ENCODE peak calls at places on chromosome 12, in ten cellular contexts. One of them, this sample, is unnamed. For H3K4me1, the result is how much of the 10 kb centered on the place peaks cover.

GRCh38 chr12:95258146-95258545 is 40.5 kb downstream of the VEZT start:
- DNase-seq in lower lobe of right lung: no peak
- DNase-seq in fibroblast of lung: no peak
- DNase-seq in right lobe of liver: no peak
- DNase-seq in pancreas: no peak
- DNase-seq in H1: no peak
- DNase-seq in CD8-positive, alpha-beta T cell: no peak
- DNase-seq in A549: no peak
- DNase-seq in GM12878: no peak
- DNase-seq in stomach: no peak
- DNase-seq in this sample: no peak

GRCh38 chr12:12946686-12947355 is 5.1 kb downstream of the GPRC5D start:
- DNase-seq in lower lobe of right lung: no peak
- DNase-seq in fibroblast of lung: no peak
- DNase-seq in right lobe of liver: no peak
- DNase-seq in pancreas: no peak
- DNase-seq in H1: no peak
- DNase-seq in CD8-positive, alpha-beta T cell: no peak
- DNase-seq in A549: no peak
- DNase-seq in GM12878: no peak
- DNase-seq in stomach: no peak
- DNase-seq in this sample: no peak

GRCh38 chr12:116053479-116054195 is 223.9 kb downstream of the MED13L start:
- DNase-seq in lower lobe of right lung: no peak
- DNase-seq in fibroblast of lung: peak
- DNase-seq in right lobe of liver: peak
- DNase-seq in pancreas: no peak
- DNase-seq in H1: no peak
- DNase-seq in CD8-positive, alpha-beta T cell: no peak
- DNase-seq in A549: no peak
- DNase-seq in GM12878: no peak
- DNase-seq in stomach: no peak
- DNase-seq in this sample: peak

GRCh38 chr12:39620664-39621658 is 1.4 kb upstream of the ABCD2 start:
- DNase-seq in lower lobe of right lung: no peak
- DNase-seq in fibroblast of lung: peak
- DNase-seq in right lobe of liver: no peak
- DNase-seq in pancreas: no peak
- DNase-seq in H1: no peak
- DNase-seq in CD8-positive, alpha-beta T cell: peak
- DNase-seq in A549: no peak
- DNase-seq in GM12878: peak
- DNase-seq in stomach: no peak
- DNase-seq in this sample: no peak

GRCh38 chr12:131280426-131280825 is 326.7 kb downstream of the ADGRD1 start:
- DNase-seq in lower lobe of right lung: no peak
- DNase-seq in fibroblast of lung: no peak
- DNase-seq in right lobe of liver: no peak
- DNase-seq in pancreas: no peak
- DNase-seq in H1: no peak
- DNase-seq in CD8-positive, alpha-beta T cell: no peak
- DNase-seq in A549: no peak
- DNase-seq in GM12878: no peak
- DNase-seq in stomach: peak
- DNase-seq in this sample: peak

GRCh38 chr12:14694145-14694544 is 2.3 kb downstream of the GUCY2C start:
- DNase-seq in lower lobe of right lung: no peak
- DNase-seq in fibroblast of lung: no peak
- DNase-seq in right lobe of liver: no peak
- DNase-seq in pancreas: no peak
- DNase-seq in H1: no peak
- DNase-seq in CD8-positive, alpha-beta T cell: no peak
- DNase-seq in A549: no peak
- DNase-seq in GM12878: no peak
- DNase-seq in stomach: no peak
- DNase-seq in this sample: no peak

GRCh38 chr12:102885043-102885932 is 31.8 kb downstream of the PAH start:
- DNase-seq in lower lobe of right lung: no peak
- DNase-seq in fibroblast of lung: no peak
- DNase-seq in right lobe of liver: peak
- DNase-seq in pancreas: peak
- DNase-seq in H1: no peak
- DNase-seq in CD8-positive, alpha-beta T cell: no peak
- DNase-seq in A549: no peak
- DNase-seq in GM12878: no peak
- DNase-seq in stomach: no peak
- DNase-seq in this sample: no peak

GRCh38 chr12:102510463-102510862 is 30.1 kb upstream of the IGF1 start:
- DNase-seq in lower lobe of right lung: no peak
- DNase-seq in fibroblast of lung: no peak
- DNase-seq in right lobe of liver: no peak
- DNase-seq in pancreas: no peak
- DNase-seq in H1: no peak
- DNase-seq in CD8-positive, alpha-beta T cell: no peak
- DNase-seq in A549: no peak
- DNase-seq in GM12878: no peak
- DNase-seq in stomach: no peak
- DNase-seq in this sample: no peak

GRCh38 chr12:93029091-93029490 is 100.0 kb upstream of the EEA1 start:
- DNase-seq in lower lobe of right lung: no peak
- DNase-seq in fibroblast of lung: no peak
- DNase-seq in right lobe of liver: no peak
- DNase-seq in pancreas: no peak
- DNase-seq in H1: no peak
- DNase-seq in CD8-positive, alpha-beta T cell: no peak
- DNase-seq in A549: no peak
- DNase-seq in GM12878: no peak
- DNase-seq in stomach: no peak
- DNase-seq in this sample: no peak

GRCh38 chr12:27545666-27546065 is 21.7 kb downstream of the PPFIBP1 start:
- DNase-seq in lower lobe of right lung: no peak
- DNase-seq in fibroblast of lung: no peak
- DNase-seq in right lobe of liver: no peak
- DNase-seq in pancreas: no peak
- DNase-seq in H1: no peak
- DNase-seq in CD8-positive, alpha-beta T cell: no peak
- DNase-seq in A549: no peak
- DNase-seq in GM12878: no peak
- DNase-seq in stomach: no peak
- DNase-seq in this sample: no peak
- H3K4me1 ChIP-seq in lower lobe of right lung: under half
- H3K4me1 ChIP-seq in fibroblast of lung: under half
- H3K4me1 ChIP-seq in right lobe of liver: under half
- H3K4me1 ChIP-seq in pancreas: under half
- H3K4me1 ChIP-seq in H1: under half
- H3K4me1 ChIP-seq in CD8-positive, alpha-beta T cell: under half
- H3K4me1 ChIP-seq in A549: under half
- H3K4me1 ChIP-seq in GM12878: under half
- H3K4me1 ChIP-seq in stomach: under half
- H3K4me1 ChIP-seq in this sample: under half

GRCh38 chr12:55797550-55797949 is 20.0 kb downstream of the SARNP start:
- DNase-seq in lower lobe of right lung: no peak
- DNase-seq in fibroblast of lung: no peak
- DNase-seq in right lobe of liver: no peak
- DNase-seq in pancreas: no peak
- DNase-seq in H1: no peak
- DNase-seq in CD8-positive, alpha-beta T cell: no peak
- DNase-seq in A549: no peak
- DNase-seq in GM12878: no peak
- DNase-seq in stomach: no peak
- DNase-seq in this sample: no peak

GRCh38 chr12:55795950-55796349 is 21.6 kb downstream of the SARNP start:
- DNase-seq in lower lobe of right lung: no peak
- DNase-seq in fibroblast of lung: no peak
- DNase-seq in right lobe of liver: no peak
- DNase-seq in pancreas: no peak
- DNase-seq in H1: no peak
- DNase-seq in CD8-positive, alpha-beta T cell: no peak
- DNase-seq in A549: no peak
- DNase-seq in GM12878: no peak
- DNase-seq in stomach: no peak
- DNase-seq in this sample: no peak

DNA sequence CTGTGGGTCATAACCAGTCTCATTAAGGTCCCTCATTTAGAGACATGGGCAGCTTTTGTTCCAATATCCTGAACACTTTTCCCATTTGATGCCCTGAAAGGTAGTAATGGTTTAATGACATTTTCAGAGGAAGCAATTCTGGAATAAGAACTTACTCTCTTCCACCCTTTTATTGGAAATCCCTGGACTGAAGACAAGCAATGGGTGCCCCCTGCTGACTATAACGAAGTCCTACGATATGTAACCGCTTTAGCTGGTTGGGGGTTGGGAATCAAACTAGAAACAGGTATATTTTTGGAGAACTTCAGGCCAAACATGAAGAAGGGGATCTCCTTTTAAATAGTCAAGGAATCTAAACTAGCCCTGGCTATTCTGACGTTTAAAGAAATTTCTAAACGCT is 20.5 kb downstream of the SARNP start:
- DNase-seq in lower lobe of right lung: no peak
- DNase-seq in fibroblast of lung: peak
- DNase-seq in right lobe of liver: no peak
- DNase-seq in pancreas: no peak
- DNase-seq in H1: no peak
- DNase-seq in CD8-positive, alpha-beta T cell: no peak
- DNase-seq in A549: peak
- DNase-seq in GM12878: no peak
- DNase-seq in stomach: no peak
- DNase-seq in this sample: no peak
- TF ChIP-seq CTCF in lower lobe of right lung: peak
- TF ChIP-seq CTCF in fibroblast of lung: peak
- TF ChIP-seq CTCF in right lobe of liver: peak
- TF ChIP-seq CTCF in pancreas: no peak
- TF ChIP-seq CTCF in H1: no peak
- TF ChIP-seq CTCF in CD8-positive, alpha-beta T cell: no peak
- TF ChIP-seq CTCF in A549: peak
- TF ChIP-seq CTCF in GM12878: peak
- TF ChIP-seq CTCF in stomach: no peak
- TF ChIP-seq CTCF in this sample: peak

GRCh38 chr12:6921996-6922935 is 5.5 kb upstream of the ATN1 start:
- DNase-seq in lower lobe of right lung: peak
- DNase-seq in fibroblast of lung: no peak
- DNase-seq in right lobe of liver: no peak
- DNase-seq in pancreas: no peak
- DNase-seq in H1: no peak
- DNase-seq in CD8-positive, alpha-beta T cell: no peak
- DNase-seq in A549: no peak
- DNase-seq in GM12878: no peak
- DNase-seq in stomach: no peak
- DNase-seq in this sample: peak

GRCh38 chr12:6923003-6923732 is 4.6 kb upstream of the ATN1 start:
- DNase-seq in lower lobe of right lung: peak
- DNase-seq in fibroblast of lung: no peak
- DNase-seq in right lobe of liver: no peak
- DNase-seq in pancreas: no peak
- DNase-seq in H1: no peak
- DNase-seq in CD8-positive, alpha-beta T cell: no peak
- DNase-seq in A549: no peak
- DNase-seq in GM12878: no peak
- DNase-seq in stomach: no peak
- DNase-seq in this sample: peak

GRCh38 chr12:6919588-6919987 is 5.2 kb downstream of the ENO2 start:
- DNase-seq in lower lobe of right lung: peak
- DNase-seq in fibroblast of lung: no peak
- DNase-seq in right lobe of liver: no peak
- DNase-seq in pancreas: no peak
- DNase-seq in H1: no peak
- DNase-seq in CD8-positive, alpha-beta T cell: no peak
- DNase-seq in A549: no peak
- DNase-seq in GM12878: no peak
- DNase-seq in stomach: no peak
- DNase-seq in this sample: peak

GRCh38 chr12:6923851-6924250 is 3.9 kb upstream of the ATN1 start:
- DNase-seq in lower lobe of right lung: peak
- DNase-seq in fibroblast of lung: no peak
- DNase-seq in right lobe of liver: no peak
- DNase-seq in pancreas: no peak
- DNase-seq in H1: no peak
- DNase-seq in CD8-positive, alpha-beta T cell: no peak
- DNase-seq in A549: no peak
- DNase-seq in GM12878: no peak
- DNase-seq in stomach: no peak
- DNase-seq in this sample: no peak

DNA sequence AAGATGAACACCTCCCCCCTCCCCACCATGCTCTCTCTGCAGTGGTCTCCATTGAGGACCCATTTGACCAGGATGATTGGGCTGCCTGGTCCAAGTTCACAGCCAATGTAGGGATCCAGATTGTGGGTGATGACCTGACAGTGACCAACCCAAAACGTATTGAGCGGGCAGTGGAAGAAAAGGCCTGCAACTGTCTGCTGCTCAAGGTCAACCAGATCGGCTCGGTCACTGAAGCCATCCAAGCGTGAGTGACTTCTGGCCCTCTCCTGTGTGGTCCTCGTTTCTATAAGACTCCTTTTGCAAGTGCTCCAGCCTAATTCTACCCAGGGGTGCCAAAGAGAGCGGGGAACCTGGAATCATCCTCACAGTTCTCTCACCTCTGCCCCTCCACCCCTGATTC is 6.2 kb upstream of the ATN1 start:
- DNase-seq in lower lobe of right lung: peak
- DNase-seq in fibroblast of lung: no peak
- DNase-seq in right lobe of liver: no peak
- DNase-seq in pancreas: no peak
- DNase-seq in H1: no peak
- DNase-seq in CD8-positive, alpha-beta T cell: no peak
- DNase-seq in A549: no peak
- DNase-seq in GM12878: no peak
- DNase-seq in stomach: no peak
- DNase-seq in this sample: peak
- H3K4me3 ChIP-seq in lower lobe of right lung: no peak
- H3K4me3 ChIP-seq in fibroblast of lung: no peak
- H3K4me3 ChIP-seq in right lobe of liver: no peak
- H3K4me3 ChIP-seq in pancreas: no peak
- H3K4me3 ChIP-seq in H1: no peak
- H3K4me3 ChIP-seq in CD8-positive, alpha-beta T cell: no peak
- H3K4me3 ChIP-seq in A549: no peak
- H3K4me3 ChIP-seq in GM12878: peak
- H3K4me3 ChIP-seq in stomach: no peak
- H3K4me3 ChIP-seq in this sample: no peak

GRCh38 chr12:1930816-1931597 is 12.6 kb upstream of the CACNA2D4 start:
- DNase-seq in lower lobe of right lung: no peak
- DNase-seq in fibroblast of lung: no peak
- DNase-seq in right lobe of liver: peak
- DNase-seq in pancreas: no peak
- DNase-seq in H1: no peak
- DNase-seq in CD8-positive, alpha-beta T cell: no peak
- DNase-seq in A549: no peak
- DNase-seq in GM12878: no peak
- DNase-seq in stomach: peak
- DNase-seq in this sample: no peak
- H3K4me1 ChIP-seq in lower lobe of right lung: under half
- H3K4me1 ChIP-seq in fibroblast of lung: under half
- H3K4me1 ChIP-seq in right lobe of liver: under half
- H3K4me1 ChIP-seq in pancreas: under half
- H3K4me1 ChIP-seq in H1: under half
- H3K4me1 ChIP-seq in CD8-positive, alpha-beta T cell: under half
- H3K4me1 ChIP-seq in A549: under half
- H3K4me1 ChIP-seq in GM12878: under half
- H3K4me1 ChIP-seq in stomach: under half
- H3K4me1 ChIP-seq in this sample: under half